ENCODE peak calls at places on chromosomes 7 and 10, in four cellular contexts. Y is H1, K is HepG2, Z is K562. C is an unnamed sample.

GRCh38 chr7:157521061-157521731 is 184.4 kb downstream of the DNAJB6 start:
- DNase-seq in Y (no peak), K (no peak), Z (no peak), C (peak; percentile 8)

GRCh38 chr10:112950714-112951348 is 784 bp downstream of the TCF7L2 start:
- DNase-seq in Y (no peak), K (no peak), Z (peak; percentile 11), C (peak; percentile 21)

GRCh38 chr7:2482725-2483451 is 6.7 kb upstream of the GRIFIN start:
- DNase-seq in Y (no peak), K (no peak), Z (no peak), C (no peak)

GRCh38 chr7:39595102-39595620 is 28.2 kb upstream of the RALA start:
- DNase-seq in Y (no peak), K (peak; percentile 16), Z (no peak), C (no peak)

GRCh38 chr7:620885-621284 is 101.2 kb upstream of the PDGFA start:
- DNase-seq in Y (no peak), K (no peak), Z (no peak), C (no peak)

GRCh38 chr7:30251708-30252329 is 32.6 kb upstream of the ZNRF2 start:
- DNase-seq in Y (no peak), K (no peak), Z (no peak), C (no peak)

GRCh38 chr10:69801094-69801433 is 642 bp upstream of the COL13A1 start:
- DNase-seq in Y (no peak), K (peak; percentile 10), Z (peak; percentile 55), C (peak; percentile 83)

GRCh38 chr7:111532625-111533024 is 29.7 kb downstream of the IMMP2L start:
- DNase-seq in Y (no peak), K (no peak), Z (no peak), C (no peak)

GRCh38 chr7:111229951-111230350 is 139.0 kb downstream of the LRRN3 start:
- DNase-seq in Y (no peak), K (no peak), Z (no peak), C (no peak)

GRCh38 chr7:55642266-55642665 is 70.0 kb upstream of the VOPP1 start:
- DNase-seq in Y (no peak), K (no peak), Z (no peak), C (no peak)

GRCh38 chr10:30963994-30964930 is 67.4 kb downstream of the ZNF438 start:
- DNase-seq in Y (no peak), K (no peak), Z (no peak), C (no peak)

GRCh38 chr7:44637788-44638594 is 31.6 kb downstream of the OGDH start:
- DNase-seq in Y (no peak), K (no peak), Z (peak; percentile 55), C (no peak)

GRCh38 chr10:76106611-76107010 is 675.2 kb downstream of the LRMDA start:
- DNase-seq in Y (no peak), K (no peak), Z (no peak), C (no peak)

GRCh38 chr10:34078798-34079470 is 736.2 kb downstream of the PARD3 start:
- DNase-seq in Y (no peak), K (no peak), Z (no peak), C (no peak)

GRCh38 chr10:30583778-30584415 is 45.7 kb downstream of the LYZL2 start:
- DNase-seq in Y (no peak), K (peak; percentile 84), Z (peak; percentile 49), C (no peak)

GRCh38 chr10:52451817-52452216 is 137.7 kb downstream of the DKK1 start:
- DNase-seq in Y (no peak), K (no peak), Z (no peak), C (no peak)

GRCh38 chr7:40133561-40134427 is 628 bp downstream of the MPLKIP start:
- DNase-seq in Y (no peak), K (peak; percentile 8), Z (no peak), C (peak; percentile 67)

GRCh38 chr7:115101199-115101598 is 179.3 kb downstream of the MDFIC start:
- DNase-seq in Y (no peak), K (no peak), Z (no peak), C (no peak)

GRCh38 chr7:19648791-19649190 is 60.0 kb downstream of the POLR1F start:
- DNase-seq in Y (no peak), K (no peak), Z (no peak), C (no peak)

GRCh38 chr7:139232893-139233292 is 1.9 kb downstream of the UBN2 start:
- DNase-seq in Y (no peak), K (no peak), Z (no peak), C (no peak)

GRCh38 chr7:152869041-152869676 is 109.6 kb downstream of the ACTR3B start:
- DNase-seq in Y (no peak), K (no peak), Z (no peak), C (no peak)

GRCh38 chr7:106216517-106217088 is 68.2 kb downstream of the NAMPT start:
- DNase-seq in Y (no peak), K (no peak), Z (peak; percentile 90), C (no peak)

GRCh38 chr7:100571829-100572116 is 1.9 kb downstream of the SAP25 start:
- DNase-seq in Y (no peak), K (no peak), Z (no peak), C (no peak)

GRCh38 chr10:109358325-109358724 is 565.0 kb downstream of the XPNPEP1 start:
- DNase-seq in Y (no peak), K (no peak), Z (no peak), C (no peak)

GRCh38 chr7:154591544-154591943 is 411.4 kb downstream of the PAXIP1 start:
- DNase-seq in Y (no peak), K (no peak), Z (no peak), C (no peak)

GRCh38 chr10:58385784-58386112 is 538 bp downstream of the TFAM start:
- DNase-seq in Y (peak; percentile 2), K (peak; percentile 2), Z (peak; percentile 58), C (peak; percentile 40)

GRCh38 chr7:20219446-20220292 is 2.5 kb upstream of the MACC1 start:
- DNase-seq in Y (no peak), K (peak; percentile 99), Z (peak; percentile 85), C (peak; percentile 34)

GRCh38 chr7:134391223-134391622 is 67.7 kb downstream of the AKR1B1 start:
- DNase-seq in Y (no peak), K (no peak), Z (no peak), C (no peak)

GRCh38 chr7:22907805-22908204 is 85.2 kb upstream of the TOMM7 start:
- DNase-seq in Y (no peak), K (no peak), Z (no peak), C (no peak)
- TF ChIP-seq MAX in Y (no peak), K (no peak), Z (no peak), C (no peak)

DNA sequence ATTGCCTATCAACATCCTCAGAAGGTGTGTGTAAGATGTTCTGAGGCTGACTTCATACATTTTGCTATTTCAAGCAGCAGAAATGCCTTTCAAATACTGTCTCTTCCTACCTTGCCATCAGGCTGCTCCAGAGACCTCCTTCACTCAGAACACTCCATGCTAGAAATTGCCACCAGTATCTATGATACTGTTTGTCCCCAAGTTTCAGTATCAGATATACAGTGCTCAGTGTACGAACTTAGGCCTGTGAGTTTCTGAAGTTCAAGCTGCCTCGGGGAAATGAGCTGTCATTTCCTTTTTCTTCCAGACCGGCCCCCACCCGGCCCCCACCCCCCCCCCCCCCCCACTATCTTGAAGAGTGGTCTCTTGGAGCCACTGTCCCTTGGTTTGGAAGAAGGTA is 373.4 kb upstream of the CHRM2 start:
- DNase-seq in Y (no peak), K (no peak), Z (no peak), C (no peak)
- TF ChIP-seq CREB1 in Y (no peak), K (no peak), Z (no peak), C (no peak)

DNA sequence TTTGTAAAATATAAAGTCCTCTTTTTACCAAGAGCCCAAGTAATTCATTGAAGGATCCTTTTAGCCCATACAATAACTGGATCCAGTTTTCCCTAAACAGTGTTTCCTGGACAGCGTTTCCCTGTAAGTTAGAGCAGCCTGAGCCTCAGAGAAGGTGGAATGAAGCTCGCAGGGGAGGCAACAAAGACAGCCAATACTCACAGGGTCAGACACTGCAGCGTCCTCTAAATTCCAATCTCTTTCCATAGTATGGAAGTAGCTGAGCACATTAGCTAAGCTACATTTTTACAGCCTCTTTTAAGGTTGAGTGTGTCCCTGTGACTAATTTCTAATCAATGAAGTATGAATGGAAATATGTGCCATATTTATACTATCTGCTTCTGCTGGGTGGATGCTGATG is 193.5 kb downstream of the GRM3 start:
- DNase-seq in Y (no peak), K (no peak), Z (no peak), C (no peak)
- TF ChIP-seq JUN in Y (no peak), K (no peak), Z (no peak), C (no peak)

GRCh38 chr7:155643804-155644177 is 670 bp upstream of the RBM33 start:
- DNase-seq in Y (no peak), K (no peak), Z (no peak), C (no peak)
- TF ChIP-seq MAX in Y (no peak), K (no peak), Z (no peak), C (no peak)

GRCh38 chr7:45943986-45944385 is 22.9 kb upstream of the IGFBP3 start:
- DNase-seq in Y (no peak), K (no peak), Z (no peak), C (no peak)
- TF ChIP-seq CREB1 in Y (no peak), K (no peak), Z (no peak), C (no peak)

DNA sequence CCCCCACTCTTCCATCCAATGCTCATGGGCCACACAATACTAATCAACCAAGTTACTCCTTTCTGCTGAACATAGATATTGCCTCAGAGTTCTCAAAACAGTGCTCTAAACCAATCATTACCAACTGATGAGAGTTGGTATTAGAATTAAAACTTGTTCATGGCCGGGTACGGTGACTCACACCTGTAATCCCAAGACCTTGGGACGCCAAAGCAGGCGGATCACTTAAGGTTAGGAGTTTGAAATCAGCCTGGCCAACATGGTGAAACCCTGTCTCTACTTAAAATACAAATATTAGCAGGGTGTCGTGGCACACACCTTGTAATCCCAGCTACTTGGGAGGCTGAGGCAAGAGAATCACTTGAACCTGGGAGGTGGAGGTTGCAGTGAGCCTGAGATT is 8.2 kb downstream of the TM9SF3 start:
- DNase-seq in Y (no peak), K (no peak), Z (no peak), C (no peak)
- TF ChIP-seq JUN in Y (no peak), K (no peak), Z (no peak), C (no peak)

GRCh38 chr10:110508389-110508788 is 10.7 kb downstream of the DUSP5 start:
- DNase-seq in Y (no peak), K (no peak), Z (no peak), C (no peak)
- TF ChIP-seq MAX in Y (no peak), K (no peak), Z (no peak), C (no peak)

GRCh38 chr7:128407751-128408708 is 1.8 kb downstream of the IMPDH1 start:
- DNase-seq in Y (no peak), K (no peak), Z (no peak), C (no peak)
- TF ChIP-seq CREB1 in Y (no peak), K (no peak), Z (no peak), C (no peak)

C was measured in WTC11.